ENCODE peak calls at places on chromosomes 7 and 10, in six cellular contexts. One of them, this sample, is unnamed.

GRCh38 chr10:132664407-132664806 is 121.5 kb downstream of the NKX6-2 start:
- DNase-seq in mesenchymal stem cell: no peak
- DNase-seq in H1: no peak
- DNase-seq in trophoblast cell: no peak
- DNase-seq in H9: no peak
- DNase-seq in neuronal stem cell: no peak
- DNase-seq in this sample: no peak

GRCh38 chr10:30357806-30358205 is 8.7 kb upstream of the MTPAP start:
- DNase-seq in H9: no peak
- DNase-seq in mesenchymal stem cell: no peak
- DNase-seq in trophoblast cell: no peak
- DNase-seq in neuronal stem cell: no peak
- DNase-seq in H1: no peak
- DNase-seq in this sample: no peak

GRCh38 chr10:127453706-127454105 is 95.4 kb upstream of the NPS start:
- DNase-seq in mesenchymal stem cell: no peak
- DNase-seq in H9: no peak
- DNase-seq in neuronal stem cell: no peak
- DNase-seq in H1: no peak
- DNase-seq in trophoblast cell: no peak
- DNase-seq in this sample: no peak

GRCh38 chr7:21548491-21548890 is 5.7 kb downstream of the DNAH11 start:
- DNase-seq in neuronal stem cell: no peak
- DNase-seq in H9: no peak
- DNase-seq in trophoblast cell: peak; percentile 6
- DNase-seq in mesenchymal stem cell: no peak
- DNase-seq in H1: no peak
- DNase-seq in this sample: no peak

GRCh38 chr10:44853148-44853734 is 57.9 kb upstream of the TMEM72 start:
- DNase-seq in neuronal stem cell: no peak
- DNase-seq in mesenchymal stem cell: no peak
- DNase-seq in H9: no peak
- DNase-seq in H1: no peak
- DNase-seq in trophoblast cell: no peak
- DNase-seq in this sample: peak; percentile 47

GRCh38 chr10:60646966-60647796 is 131.1 kb upstream of the CDK1 start:
- DNase-seq in mesenchymal stem cell: peak; percentile 66
- DNase-seq in neuronal stem cell: peak; percentile 58
- DNase-seq in H1: no peak
- DNase-seq in H9: no peak
- DNase-seq in trophoblast cell: peak; percentile 53
- DNase-seq in this sample: peak; percentile 69

GRCh38 chr7:2123360-2123759 is 109.4 kb downstream of the MAD1L1 start:
- DNase-seq in neuronal stem cell: no peak
- DNase-seq in H1: no peak
- DNase-seq in trophoblast cell: no peak
- DNase-seq in mesenchymal stem cell: no peak
- DNase-seq in H9: no peak
- DNase-seq in this sample: no peak

GRCh38 chr7:112042631-112043030 is 163.6 kb downstream of the DOCK4 start:
- DNase-seq in H9: no peak
- DNase-seq in mesenchymal stem cell: no peak
- DNase-seq in trophoblast cell: no peak
- DNase-seq in H1: no peak
- DNase-seq in neuronal stem cell: no peak
- DNase-seq in this sample: no peak

GRCh38 chr7:91243591-91244368 is 20.5 kb upstream of the FZD1 start:
- DNase-seq in mesenchymal stem cell: peak; percentile 63
- DNase-seq in trophoblast cell: peak; percentile 6
- DNase-seq in H1: no peak
- DNase-seq in H9: no peak
- DNase-seq in neuronal stem cell: no peak
- DNase-seq in this sample: peak; percentile 59

GRCh38 chr7:116426428-116427156 is 72.9 kb upstream of the CAV2 start:
- DNase-seq in H9: no peak
- DNase-seq in mesenchymal stem cell: peak; percentile 88
- DNase-seq in neuronal stem cell: no peak
- DNase-seq in trophoblast cell: peak; percentile 17
- DNase-seq in H1: no peak
- DNase-seq in this sample: peak; percentile 89

GRCh38 chr10:45181483-45181882 is 133.9 kb downstream of the OR13A1 start:
- DNase-seq in neuronal stem cell: no peak
- DNase-seq in mesenchymal stem cell: no peak
- DNase-seq in H1: no peak
- DNase-seq in H9: no peak
- DNase-seq in trophoblast cell: peak; percentile 51
- DNase-seq in this sample: peak; percentile 24

GRCh38 chr7:129889133-129889854 is 63.5 kb downstream of the UBE2H start:
- DNase-seq in neuronal stem cell: no peak
- DNase-seq in mesenchymal stem cell: peak; percentile 31
- DNase-seq in trophoblast cell: no peak
- DNase-seq in H1: no peak
- DNase-seq in H9: no peak
- DNase-seq in this sample: peak; percentile 17

GRCh38 chr10:77546048-77546447 is 91.6 kb downstream of the KCNMA1 start:
- DNase-seq in mesenchymal stem cell: no peak
- DNase-seq in H9: no peak
- DNase-seq in neuronal stem cell: no peak
- DNase-seq in H1: no peak
- DNase-seq in trophoblast cell: no peak
- DNase-seq in this sample: no peak

GRCh38 chr7:14305233-14305866 is 315.9 kb upstream of the ETV1 start:
- DNase-seq in trophoblast cell: no peak
- DNase-seq in neuronal stem cell: no peak
- DNase-seq in mesenchymal stem cell: peak; percentile 11
- DNase-seq in H9: no peak
- DNase-seq in H1: no peak
- DNase-seq in this sample: no peak

GRCh38 chr7:108417144-108417543 is 39.1 kb downstream of the NRCAM start:
- DNase-seq in mesenchymal stem cell: no peak
- DNase-seq in neuronal stem cell: no peak
- DNase-seq in trophoblast cell: no peak
- DNase-seq in H9: no peak
- DNase-seq in H1: no peak
- DNase-seq in this sample: no peak

GRCh38 chr7:96303686-96304443 is 18.0 kb downstream of the SLC25A13 start:
- DNase-seq in neuronal stem cell: no peak
- DNase-seq in H9: no peak
- DNase-seq in H1: no peak
- DNase-seq in trophoblast cell: no peak
- DNase-seq in mesenchymal stem cell: peak; percentile 80
- DNase-seq in this sample: peak; percentile 74

GRCh38 chr10:82609845-82610244 is 734.9 kb downstream of the NRG3 start:
- DNase-seq in trophoblast cell: no peak
- DNase-seq in mesenchymal stem cell: no peak
- DNase-seq in H1: no peak
- DNase-seq in H9: peak; percentile 31
- DNase-seq in neuronal stem cell: no peak
- DNase-seq in this sample: no peak

GRCh38 chr10:30013684-30014246 is 45.6 kb downstream of the JCAD start:
- DNase-seq in H1: no peak
- DNase-seq in trophoblast cell: no peak
- DNase-seq in mesenchymal stem cell: no peak
- DNase-seq in H9: no peak
- DNase-seq in neuronal stem cell: no peak
- DNase-seq in this sample: peak; percentile 34

GRCh38 chr10:102633282-102633681 is 11.0 kb upstream of the TRIM8 start:
- DNase-seq in neuronal stem cell: no peak
- DNase-seq in H1: no peak
- DNase-seq in trophoblast cell: no peak
- DNase-seq in H9: no peak
- DNase-seq in mesenchymal stem cell: peak; percentile 82
- DNase-seq in this sample: peak; percentile 81

GRCh38 chr7:107994366-107994765 is 8.6 kb downstream of the LAMB1 start:
- DNase-seq in H1: no peak
- DNase-seq in mesenchymal stem cell: no peak
- DNase-seq in neuronal stem cell: no peak
- DNase-seq in H9: no peak
- DNase-seq in trophoblast cell: no peak
- DNase-seq in this sample: no peak

GRCh38 chr10:124032982-124033886 is 60.2 kb downstream of the CHST15 start:
- DNase-seq in H9: no peak
- DNase-seq in mesenchymal stem cell: peak; percentile 86
- DNase-seq in neuronal stem cell: no peak
- DNase-seq in trophoblast cell: no peak
- DNase-seq in H1: no peak
- DNase-seq in this sample: peak; percentile 42

GRCh38 chr7:158941821-158942605 is 85.7 kb downstream of the DYNC2I1 start:
- DNase-seq in H1: no peak
- DNase-seq in H9: no peak
- DNase-seq in mesenchymal stem cell: no peak
- DNase-seq in neuronal stem cell: no peak
- DNase-seq in trophoblast cell: no peak
- DNase-seq in this sample: no peak

GRCh38 chr10:124646483-124647352 is 97.5 kb downstream of the FAM53B start:
- DNase-seq in neuronal stem cell: no peak
- DNase-seq in mesenchymal stem cell: peak; percentile 80
- DNase-seq in H1: no peak
- DNase-seq in trophoblast cell: no peak
- DNase-seq in H9: no peak
- DNase-seq in this sample: peak; percentile 88

GRCh38 chr7:17832820-17833219 is 107.5 kb downstream of the SNX13 start:
- DNase-seq in H1: no peak
- DNase-seq in neuronal stem cell: no peak
- DNase-seq in mesenchymal stem cell: no peak
- DNase-seq in H9: no peak
- DNase-seq in trophoblast cell: no peak
- DNase-seq in this sample: no peak

GRCh38 chr7:30436046-30436445 is 42.5 kb downstream of the NOD1 start:
- DNase-seq in H1: no peak
- DNase-seq in H9: no peak
- DNase-seq in mesenchymal stem cell: no peak
- DNase-seq in trophoblast cell: no peak
- DNase-seq in neuronal stem cell: no peak
- DNase-seq in this sample: no peak

GRCh38 chr7:29106128-29106988 is 40.0 kb downstream of the CPVL start:
- DNase-seq in H9: peak; percentile 49
- DNase-seq in trophoblast cell: peak; percentile 51
- DNase-seq in H1: peak; percentile 21
- DNase-seq in neuronal stem cell: peak; percentile 46
- DNase-seq in mesenchymal stem cell: peak; percentile 69
- DNase-seq in this sample: peak; percentile 60

GRCh38 chr10:117137911-117138642 is at the start of gene VAX1:
- DNase-seq in trophoblast cell: no peak
- DNase-seq in mesenchymal stem cell: no peak
- DNase-seq in H1: no peak
- DNase-seq in H9: peak; percentile 55
- DNase-seq in neuronal stem cell: no peak
- DNase-seq in this sample: no peak

DNA sequence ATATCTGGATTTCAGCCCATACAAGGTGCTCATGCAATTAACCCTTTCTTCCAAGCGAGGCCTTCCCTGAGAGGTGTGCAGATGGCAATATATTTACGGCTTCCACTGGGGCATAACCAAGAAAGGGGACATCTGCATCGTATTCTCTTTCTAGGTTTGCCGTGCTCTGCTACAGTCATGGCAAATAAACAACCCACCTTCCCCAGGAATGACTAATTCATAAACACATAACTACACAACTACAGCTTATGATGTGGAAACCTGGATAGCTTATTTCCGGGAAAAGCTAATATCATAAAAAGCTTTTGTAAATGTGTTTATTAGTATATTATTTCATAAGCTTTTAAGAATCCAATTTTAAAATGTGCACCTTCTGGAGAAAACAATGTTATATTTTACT is 120.0 kb downstream of the CAMK1D start:
- DNase-seq in trophoblast cell: no peak
- DNase-seq in H1: no peak
- DNase-seq in neuronal stem cell: no peak
- DNase-seq in H9: no peak
- DNase-seq in mesenchymal stem cell: peak; percentile 66
- DNase-seq in this sample: no peak
- H4K91ac ChIP-seq in trophoblast cell: no peak overlapping the region
- H4K91ac ChIP-seq in H1: no peak overlapping the region
- H4K91ac ChIP-seq in neuronal stem cell: no peak overlapping the region
- H4K91ac ChIP-seq in H9: no peak overlapping the region
- H4K91ac ChIP-seq in mesenchymal stem cell: no peak overlapping the region
- H4K91ac ChIP-seq in this sample: no peak overlapping the region

DNA sequence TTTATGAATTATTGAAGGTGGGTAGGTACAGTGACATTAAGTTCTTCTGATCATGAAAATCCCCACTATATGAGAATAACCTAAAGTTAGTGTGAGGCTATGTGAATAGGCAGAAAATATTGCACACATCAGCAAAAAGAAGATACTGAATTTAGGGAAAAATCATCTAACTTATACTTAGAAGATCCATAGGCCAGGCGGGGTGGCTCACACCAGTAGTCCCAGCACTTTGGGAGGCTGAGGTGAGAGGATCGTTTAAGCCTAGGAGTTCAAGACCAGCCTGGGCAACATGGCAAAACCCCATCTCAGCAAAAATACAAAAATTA is 49.5 kb upstream of the ARHGAP12 start:
- DNase-seq in trophoblast cell: no peak
- DNase-seq in H9: no peak
- DNase-seq in H1: no peak
- DNase-seq in mesenchymal stem cell: no peak
- DNase-seq in neuronal stem cell: no peak
- DNase-seq in this sample: no peak
- H3K4me2 ChIP-seq in trophoblast cell: no peak overlapping the region
- H3K4me2 ChIP-seq in H9: no peak overlapping the region
- H3K4me2 ChIP-seq in H1: no peak overlapping the region
- H3K4me2 ChIP-seq in mesenchymal stem cell: no peak overlapping the region
- H3K4me2 ChIP-seq in neuronal stem cell: no peak overlapping the region
- H3K4me2 ChIP-seq in this sample: no peak overlapping the region

DNA sequence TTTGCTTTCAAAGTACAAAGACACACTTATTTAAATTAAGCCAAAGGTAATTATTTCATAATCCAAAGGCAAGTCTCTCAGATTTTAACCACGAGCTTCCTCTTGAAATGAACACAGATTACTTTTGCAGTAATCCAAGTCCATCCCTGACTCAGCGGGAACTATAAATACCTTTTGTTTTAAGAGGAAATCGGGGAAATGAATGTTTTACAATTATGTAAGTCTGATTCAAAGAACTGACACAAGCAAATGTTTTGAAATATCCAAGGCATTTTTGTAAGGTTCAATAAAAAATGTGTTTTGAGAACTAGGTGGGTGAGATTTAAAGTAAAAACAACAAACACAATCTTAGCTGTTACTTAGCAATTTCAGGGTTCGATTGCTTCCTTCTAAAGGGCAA is 179.8 kb upstream of the ASAH2 start:
- DNase-seq in neuronal stem cell: no peak
- DNase-seq in mesenchymal stem cell: peak; percentile 7
- DNase-seq in H9: no peak
- DNase-seq in trophoblast cell: no peak
- DNase-seq in H1: no peak
- DNase-seq in this sample: peak; percentile 71
- H4K91ac ChIP-seq in neuronal stem cell: no peak overlapping the region
- H4K91ac ChIP-seq in mesenchymal stem cell: no peak overlapping the region
- H4K91ac ChIP-seq in H9: no peak overlapping the region
- H4K91ac ChIP-seq in trophoblast cell: no peak overlapping the region
- H4K91ac ChIP-seq in H1: no peak overlapping the region
- H4K91ac ChIP-seq in this sample: no peak overlapping the region

DNA sequence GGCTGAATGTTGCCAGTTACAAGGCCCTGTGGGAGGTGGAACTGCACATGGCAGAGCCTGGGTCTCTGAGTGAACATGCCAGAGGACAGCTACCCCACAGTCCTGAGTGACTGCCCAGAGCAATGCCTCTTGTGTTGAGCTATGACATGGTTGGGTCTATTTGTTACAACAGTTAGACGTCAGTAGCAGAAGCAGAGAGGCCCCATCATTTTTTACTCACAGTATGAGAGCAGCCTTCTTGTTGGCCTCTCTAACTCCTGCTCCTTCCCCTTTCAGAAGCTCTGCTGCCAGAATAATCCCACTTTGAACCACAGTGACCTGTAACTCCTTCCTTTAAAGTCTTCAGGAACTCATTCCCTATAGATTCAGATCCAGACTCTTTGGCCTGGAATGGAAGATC is 30.8 kb upstream of the NRP1 start:
- DNase-seq in neuronal stem cell: no peak
- DNase-seq in mesenchymal stem cell: no peak
- DNase-seq in trophoblast cell: no peak
- DNase-seq in H9: no peak
- DNase-seq in H1: no peak
- DNase-seq in this sample: peak; percentile 41
- H3K4me2 ChIP-seq in neuronal stem cell: no peak overlapping the region
- H3K4me2 ChIP-seq in mesenchymal stem cell: no peak overlapping the region
- H3K4me2 ChIP-seq in trophoblast cell: no peak overlapping the region
- H3K4me2 ChIP-seq in H9: no peak overlapping the region
- H3K4me2 ChIP-seq in H1: no peak overlapping the region
- H3K4me2 ChIP-seq in this sample: peak overlapping the region; percentile 65